ENCODE peak calls at places on chromosomes 16 and 17, in four cellular contexts. N is progenitor cell of endocrine pancreas, C is mesothelial cell of epicardium, U is testis. O is an unnamed sample.

GRCh38 chr16:63578791-63579190 is 1542.6 kb upstream of the CDH8 start:
- DNase-seq in U (no peak), N (no peak), C (no peak), O (no peak)

GRCh38 chr17:74632196-74632540 is 8.6 kb upstream of the CD300E start:
- DNase-seq in C (no peak), N (no peak), U (no peak), O (no peak)

GRCh38 chr16:87571868-87572244 is 30.5 kb upstream of the JPH3 start:
- DNase-seq in N (no peak), U (no peak), C (no peak), O (no peak)

GRCh38 chr16:75761111-75761510 is 34.8 kb upstream of the CPHXL start:
- DNase-seq in N (no peak), U (no peak), C (no peak), O (no peak)

GRCh38 chr16:67594956-67595355 is 32.6 kb downstream of the CTCF start:
- DNase-seq in U (peak; percentile 19), C (no peak), N (no peak), O (no peak)

GRCh38 chr17:36851230-36851629 is 86.0 kb upstream of the LHX1 start:
- DNase-seq in U (no peak), N (no peak), C (no peak), O (no peak)

GRCh38 chr16:46711106-46711769 is 21.8 kb downstream of the ORC6 start:
- DNase-seq in U (peak; percentile 68), N (no peak), C (no peak), O (no peak)

GRCh38 chr17:63275318-63275967 is 170.7 kb downstream of the CYB561 start:
- DNase-seq in N (no peak), C (no peak), U (no peak), O (no peak)

GRCh38 chr16:48318630-48319029 is 66.6 kb downstream of the SIAH1 start:
- DNase-seq in C (no peak), N (no peak), U (no peak), O (no peak)

GRCh38 chr17:83149761-83150251 is 70.4 kb downstream of the METRNL start:
- DNase-seq in U (peak; percentile 12), N (no peak), C (no peak), O (no peak)

GRCh38 chr17:39818282-39819000 is 45.7 kb downstream of the IKZF3 start:
- DNase-seq in N (no peak), C (no peak), U (no peak), O (no peak)

GRCh38 chr17:39820987-39821386 is 43.1 kb downstream of the IKZF3 start:
- DNase-seq in U (no peak), C (no peak), N (no peak), O (no peak)

GRCh38 chr17:39822051-39822450 is 42.1 kb downstream of the IKZF3 start:
- DNase-seq in N (no peak), U (no peak), C (no peak), O (no peak)

GRCh38 chr17:39823407-39824054 is 40.6 kb downstream of the IKZF3 start:
- DNase-seq in C (no peak), U (no peak), N (no peak), O (no peak)

DNA sequence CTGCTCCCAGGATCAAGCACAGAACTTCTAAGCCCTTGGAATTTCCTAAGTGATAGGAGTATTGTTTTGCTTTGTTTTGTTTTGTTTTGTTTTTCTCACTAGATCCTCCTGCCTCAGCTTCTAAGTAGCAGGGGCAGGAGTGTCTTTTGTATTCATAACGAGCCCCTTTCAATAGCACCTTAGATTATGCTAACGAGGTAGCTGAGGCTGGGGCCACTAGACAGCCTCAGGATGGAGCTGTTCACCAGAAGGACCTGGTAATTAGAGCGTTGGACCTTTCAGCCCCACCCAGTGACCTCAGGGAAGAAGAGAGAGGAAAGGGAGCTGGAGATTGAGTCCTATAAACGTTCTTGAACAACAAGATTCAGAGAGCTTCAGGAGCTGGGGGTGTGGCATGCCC is 43.6 kb downstream of the IKZF3 start:
- DNase-seq in N (no peak), C (no peak), U (no peak), O (no peak)
- TF ChIP-seq CTCF in N (no peak), C (no peak), U (no peak), O (no peak)

DNA sequence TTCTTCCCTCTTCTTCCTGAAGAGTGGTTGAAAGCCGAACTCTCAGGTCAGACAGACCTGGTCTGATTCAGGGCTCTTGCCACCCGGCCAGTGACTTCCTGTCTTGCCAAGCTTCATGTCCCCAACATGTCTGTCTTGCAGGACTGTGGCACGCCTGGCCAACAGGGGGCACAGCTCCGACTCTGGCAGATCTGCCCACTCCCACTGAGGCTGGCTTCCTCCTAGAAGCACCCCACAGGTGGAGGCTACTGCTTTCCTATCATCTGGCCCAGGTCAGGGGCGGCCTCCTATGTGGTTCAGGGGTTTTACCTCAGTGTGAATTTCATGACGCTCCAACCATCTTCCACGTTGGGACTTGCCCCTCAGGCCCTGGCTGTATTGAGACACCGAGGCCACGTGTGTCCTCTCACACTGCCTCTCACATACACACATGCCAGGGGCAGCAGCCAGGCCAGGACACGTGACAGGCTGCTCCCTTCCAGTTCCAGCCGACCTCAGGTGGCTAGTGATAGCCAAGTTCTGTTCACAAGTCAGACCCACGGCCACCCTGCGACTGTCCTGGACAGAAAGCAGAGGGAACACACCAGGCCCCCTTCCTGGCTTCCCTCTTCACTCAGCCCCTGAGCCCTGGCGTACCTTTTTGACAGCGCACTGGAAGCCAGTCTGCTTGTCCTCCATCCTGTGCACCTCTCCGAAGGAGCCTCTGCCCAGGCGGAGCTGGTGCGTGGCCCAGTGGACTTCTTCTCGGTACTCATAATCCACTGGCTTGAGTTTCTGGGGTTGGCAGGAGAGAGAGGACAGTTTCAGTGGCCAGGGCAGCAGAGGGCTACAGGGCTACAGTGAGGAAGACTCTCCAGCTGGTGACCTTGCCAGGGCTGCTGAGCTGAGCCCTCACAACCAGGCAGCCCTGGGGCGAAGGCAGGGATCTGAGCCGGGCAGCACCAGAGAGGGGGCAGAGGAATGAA is 22.6 kb upstream of the SPATA32 start:
- DNase-seq in C (no peak), U (no peak), N (no peak), O (no peak)
- TF ChIP-seq CTCF in C (no peak), U (no peak), N (peak; percentile 19), O (peak; percentile 36)

GRCh38 chr17:40859536-40859935 is 7.5 kb downstream of the KRT12 start:
- DNase-seq in C (no peak), N (no peak), U (no peak), O (no peak)

GRCh38 chr17:40857535-40857934 is 9.5 kb downstream of the KRT12 start:
- DNase-seq in C (no peak), U (no peak), N (no peak), O (no peak)

GRCh38 chr17:40864661-40865380 is 2.2 kb downstream of the KRT12 start:
- DNase-seq in C (no peak), N (no peak), U (no peak), O (no peak)

GRCh38 chr17:40866838-40867237 is at the start of gene KRT12:
- DNase-seq in N (no peak), U (no peak), C (no peak), O (no peak)

DNA sequence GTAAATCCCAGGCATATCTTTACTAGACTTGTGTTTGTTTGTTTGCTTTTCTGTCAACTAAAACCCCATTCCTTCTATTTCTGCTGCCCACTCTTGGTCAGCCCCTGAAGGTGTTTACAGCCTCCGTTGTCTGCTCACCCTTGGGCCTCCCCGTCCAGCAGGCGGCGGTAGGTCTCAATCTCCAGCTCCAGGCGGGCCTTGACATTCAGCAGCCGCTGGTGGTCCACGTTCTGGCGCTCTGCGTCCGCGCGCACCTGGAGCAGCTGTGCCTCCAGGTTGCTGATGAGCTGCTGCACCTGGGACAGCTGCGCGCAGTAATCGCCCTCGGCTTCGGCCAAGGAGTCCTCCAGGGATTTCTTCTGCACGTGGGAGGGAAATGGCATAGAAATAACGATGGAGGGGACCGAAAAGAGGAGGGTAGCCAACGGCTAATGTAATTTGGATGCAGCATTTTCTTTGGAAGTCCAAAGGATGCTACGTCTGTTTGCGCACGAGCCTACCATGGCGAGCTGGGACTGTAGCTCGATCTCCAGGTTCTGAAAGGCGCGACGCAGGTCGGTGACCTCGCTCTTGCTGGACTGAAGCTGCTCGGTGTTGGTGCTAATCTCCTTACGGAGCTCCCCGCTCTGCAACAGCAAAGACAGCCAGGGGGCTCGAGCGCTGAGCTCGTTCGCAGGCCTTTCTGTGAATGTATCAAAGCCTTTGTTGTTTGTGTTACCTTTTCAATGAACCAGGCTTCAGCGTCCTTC is 3.9 kb downstream of the KRT12 start:
- DNase-seq in C (no peak), N (peak; percentile 54), U (peak; percentile 74), O (no peak)
- TF ChIP-seq CTCF in C (peak; percentile 28), N (peak; percentile 59), U (peak; percentile 40), O (peak; percentile 56)

DNA sequence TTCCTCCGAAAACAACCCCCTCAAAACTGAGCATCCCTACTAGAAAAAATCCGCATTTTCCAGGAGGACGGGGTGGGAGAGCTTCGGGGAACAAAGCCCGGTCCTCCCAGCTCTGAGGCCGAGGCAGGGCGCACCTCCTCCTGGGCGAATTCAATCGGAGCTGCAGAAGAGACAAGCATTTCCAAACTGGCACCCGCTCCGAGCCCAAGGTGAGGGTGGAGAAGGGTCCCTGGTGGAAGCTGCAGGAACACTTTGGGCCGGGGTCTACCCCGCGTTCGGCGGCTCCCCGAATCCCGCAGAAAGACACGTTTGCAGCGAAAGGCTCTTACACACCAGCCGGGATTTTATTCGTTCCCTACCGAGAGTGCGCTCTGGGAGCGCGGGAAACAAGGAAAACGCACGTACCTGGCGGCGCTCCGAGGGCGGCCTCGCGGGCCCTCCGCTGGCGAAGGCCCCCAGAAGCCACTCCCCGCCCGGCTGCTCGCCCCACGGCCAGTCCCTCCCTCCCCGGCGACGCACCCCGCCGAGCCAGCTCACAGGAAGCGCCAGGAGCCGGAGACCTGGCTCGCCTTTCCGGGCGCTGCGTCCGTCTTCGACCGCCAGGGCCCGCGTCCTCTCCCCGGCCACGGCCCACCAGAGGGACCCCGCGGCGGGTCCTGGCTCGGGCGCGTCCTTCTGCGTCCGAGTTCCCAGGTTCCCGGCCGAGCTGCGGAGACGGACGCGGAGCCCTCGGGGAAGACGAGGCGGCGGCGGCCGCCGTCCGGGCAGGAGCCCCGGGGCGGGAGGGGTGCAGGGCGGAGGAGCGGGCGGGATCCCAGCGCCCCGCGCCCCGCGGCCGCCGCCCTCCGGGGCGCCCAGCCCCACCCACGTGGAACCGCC is 49.8 kb upstream of the BAHCC1 start:
- DNase-seq in C (no peak), U (peak; percentile 63), N (peak; percentile 62), O (peak; percentile 90)
- TF ChIP-seq CTCF in C (peak; percentile 55), U (no peak), N (peak; percentile 46), O (peak; percentile 65)

DNA sequence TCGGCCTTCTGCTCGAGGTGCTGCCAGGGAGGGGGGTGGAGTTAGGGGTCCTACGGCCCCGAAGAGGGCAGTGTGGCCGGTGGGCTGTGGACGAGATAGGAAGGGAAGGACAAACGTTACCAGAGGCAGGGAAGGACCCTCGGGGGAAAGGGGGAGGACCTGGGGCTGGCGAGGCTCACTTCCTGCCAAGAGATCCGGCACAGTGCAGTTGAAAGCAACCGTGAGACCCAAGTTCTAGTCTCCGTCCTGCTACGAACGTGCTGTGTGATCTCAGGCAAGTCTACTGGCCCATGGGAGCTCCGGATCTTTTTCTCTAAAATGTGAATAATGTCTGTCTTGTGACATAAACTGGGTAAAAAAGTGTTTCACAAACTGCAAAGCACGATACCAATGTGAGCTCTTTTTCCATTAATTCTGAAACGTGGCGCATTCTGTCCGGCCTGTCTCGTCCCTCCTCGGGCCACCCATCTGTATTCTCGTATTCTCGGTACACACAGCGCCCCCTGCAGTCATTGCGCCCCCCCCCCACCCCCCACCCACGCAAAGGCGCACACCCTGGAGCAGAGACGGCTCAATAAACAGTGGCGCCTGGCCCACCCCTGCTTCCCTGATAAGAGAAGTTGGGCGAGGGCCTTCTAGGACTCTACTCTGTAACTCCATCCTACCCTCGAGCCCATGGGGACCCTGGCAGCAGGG is 8.8 kb downstream of the CYGB start:
- DNase-seq in N (no peak), U (peak; percentile 57), C (no peak), O (no peak)
- TF ChIP-seq CTCF in N (no peak), U (peak; percentile 21), C (no peak), O (no peak)

O was measured in type B pancreatic cell.